ENCODE peak calls at places on chromosome 2, in ten cellular contexts. H, R, M, Z, V, F, E, O, Y and B are unnamed samples.

GRCh38 chr2:69138247-69138754 is 125.3 kb downstream of the ANTXR1 start:
- DNase-seq in H (no peak), R (no peak), M (peak), Z (no peak), V (no peak), F (no peak), E (peak), O (no peak), Y (no peak), B (peak)

GRCh38 chr2:17756629-17757028 is 2.7 kb downstream of the GEN1 start:
- DNase-seq in H (no peak), R (peak), M (peak), Z (no peak), V (no peak), F (no peak), E (no peak), O (no peak), Y (no peak), B (no peak)

GRCh38 chr2:134133622-134134312 is 120.1 kb upstream of the MGAT5 start:
- DNase-seq in H (no peak), R (no peak), M (no peak), Z (peak), V (no peak), F (no peak), E (no peak), O (no peak), Y (no peak), B (peak)

GRCh38 chr2:28082131-28082530 is 191.6 kb downstream of the BABAM2 start:
- DNase-seq in H (no peak), R (no peak), M (peak), Z (no peak), V (no peak), F (no peak), E (peak), O (no peak), Y (no peak), B (no peak)

GRCh38 chr2:231684314-231685223 is 23.8 kb upstream of the PTMA start:
- DNase-seq in H (peak), R (peak), M (no peak), Z (no peak), V (no peak), F (no peak), E (no peak), O (peak), Y (no peak), B (no peak)

GRCh38 chr2:197198890-197199289 is 111.7 kb downstream of the ANKRD44 start:
- DNase-seq in H (no peak), R (no peak), M (peak), Z (peak), V (no peak), F (peak), E (no peak), O (no peak), Y (no peak), B (no peak)

GRCh38 chr2:66587216-66587615 is 152.3 kb downstream of the MEIS1 start:
- DNase-seq in H (no peak), R (no peak), M (no peak), Z (no peak), V (peak), F (no peak), E (peak), O (peak), Y (no peak), B (peak)

GRCh38 chr2:77348821-77349220 is 173.4 kb downstream of the LRRTM4 start:
- DNase-seq in H (no peak), R (no peak), M (no peak), Z (no peak), V (no peak), F (no peak), E (no peak), O (no peak), Y (no peak), B (no peak)

GRCh38 chr2:146246734-146247523 is 1597.9 kb upstream of the ACVR2A start:
- DNase-seq in H (no peak), R (no peak), M (no peak), Z (no peak), V (no peak), F (no peak), E (no peak), O (no peak), Y (no peak), B (no peak)

GRCh38 chr2:102736174-102736606 is 25.6 kb upstream of the TMEM182 start:
- DNase-seq in H (no peak), R (no peak), M (peak), Z (peak), V (peak), F (no peak), E (peak), O (peak), Y (peak), B (no peak)

GRCh38 chr2:42147641-42148274 is 21.4 kb upstream of the EML4 start:
- DNase-seq in H (no peak), R (no peak), M (peak), Z (peak), V (no peak), F (no peak), E (peak), O (no peak), Y (no peak), B (no peak)

GRCh38 chr2:216807861-216808272 is 52.0 kb downstream of the TNP1 start:
- DNase-seq in H (no peak), R (no peak), M (peak), Z (no peak), V (no peak), F (no peak), E (no peak), O (peak), Y (peak), B (no peak)

GRCh38 chr2:134778372-134778771 is 59.6 kb upstream of the TMEM163 start:
- DNase-seq in H (no peak), R (no peak), M (no peak), Z (peak), V (peak), F (no peak), E (no peak), O (peak), Y (no peak), B (peak)

GRCh38 chr2:239910851-239911629 is 114.1 kb downstream of the NDUFA10 start:
- DNase-seq in H (no peak), R (no peak), M (no peak), Z (peak), V (no peak), F (no peak), E (no peak), O (no peak), Y (no peak), B (no peak)

GRCh38 chr2:234076451-234076850 is 25.9 kb downstream of the SPP2 start:
- DNase-seq in H (no peak), R (no peak), M (no peak), Z (no peak), V (no peak), F (no peak), E (no peak), O (no peak), Y (no peak), B (no peak)